ENCODE peak calls at places on chromosomes 5 and 9, in four cellular contexts. U is ovary, O is tibial nerve, W is prostate gland. N is an unnamed sample.
A peak's percentile ranks its signal among the peaks of the same experiment; 100 is the strongest.

GRCh38 chr5:111454198-111454606 is 58.1 kb downstream of the STARD4 start:
- DNase-seq in O (no peak), W (no peak), U (no peak), N (no peak)

GRCh38 chr9:100911273-100911672 is 117.3 kb upstream of the PLPPR1 start:
- DNase-seq in O (no peak), U (no peak), W (no peak), N (no peak)

GRCh38 chr9:98726735-98727134 is 18.0 kb upstream of the GABBR2 start:
- DNase-seq in O (no peak), U (no peak), W (no peak), N (no peak)

GRCh38 chr5:72268753-72269410 is 51.2 kb downstream of the MRPS27 start:
- DNase-seq in W (no peak), U (no peak), O (no peak), N (peak; percentile 68)

GRCh38 chr9:110952018-110952864 is 86.0 kb downstream of the LPAR1 start:
- DNase-seq in U (no peak), W (no peak), O (no peak), N (no peak)

GRCh38 chr5:79831910-79832309 is 142.3 kb downstream of the CMYA5 start:
- DNase-seq in U (no peak), W (no peak), O (no peak), N (no peak)

GRCh38 chr9:31605164-31605563 is 779.3 kb upstream of the ACO1 start:
- DNase-seq in U (no peak), O (no peak), W (no peak), N (no peak)

GRCh38 chr9:136729144-136729543 is 13.6 kb downstream of the LCN10 start:
- DNase-seq in U (no peak), W (no peak), O (no peak), N (no peak)

GRCh38 chr9:14315754-14316573 is 2.0 kb upstream of the NFIB start:
- DNase-seq in O (no peak), W (peak; percentile 20), U (peak; percentile 62), N (peak; percentile 29)

GRCh38 chr9:96581823-96582598 is 37.6 kb downstream of the CDC14B start:
- DNase-seq in W (peak; percentile 16), O (no peak), U (no peak), N (no peak)

GRCh38 chr9:4750021-4750673 is 9.1 kb upstream of the AK3 start:
- DNase-seq in U (no peak), W (no peak), O (no peak), N (no peak)

DNA sequence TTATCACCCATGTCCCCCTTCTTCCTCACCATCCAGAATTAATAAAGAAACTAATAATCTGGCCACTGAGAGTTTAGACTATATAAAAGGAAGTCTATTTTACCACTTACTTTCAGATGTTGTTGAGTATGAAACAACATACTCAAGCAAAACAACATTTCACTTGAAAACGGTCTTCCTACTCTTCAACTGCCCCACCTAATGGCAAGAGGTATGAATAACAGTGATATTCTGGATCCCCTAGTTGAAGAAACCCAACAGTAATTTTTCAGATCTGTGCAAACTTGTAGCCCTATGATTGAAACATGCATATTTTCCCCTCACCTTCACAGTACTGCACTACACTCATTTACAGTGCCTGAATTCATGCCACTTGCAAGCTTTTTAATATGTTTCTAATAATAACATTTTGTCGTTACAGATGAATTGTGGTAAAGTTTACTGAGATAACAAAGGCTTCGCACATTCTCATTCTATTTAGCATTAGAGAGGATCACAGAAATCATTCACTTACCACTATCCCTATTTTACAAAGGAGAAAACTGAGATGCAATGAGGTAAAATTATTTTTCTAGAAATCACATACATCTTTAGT is 267.9 kb upstream of the PDE4D start:
- DNase-seq in O (no peak), U (no peak), W (no peak), N (no peak)
- TF ChIP-seq POLR2A in O (no peak), U (no peak), W (no peak), N (no peak)

DNA sequence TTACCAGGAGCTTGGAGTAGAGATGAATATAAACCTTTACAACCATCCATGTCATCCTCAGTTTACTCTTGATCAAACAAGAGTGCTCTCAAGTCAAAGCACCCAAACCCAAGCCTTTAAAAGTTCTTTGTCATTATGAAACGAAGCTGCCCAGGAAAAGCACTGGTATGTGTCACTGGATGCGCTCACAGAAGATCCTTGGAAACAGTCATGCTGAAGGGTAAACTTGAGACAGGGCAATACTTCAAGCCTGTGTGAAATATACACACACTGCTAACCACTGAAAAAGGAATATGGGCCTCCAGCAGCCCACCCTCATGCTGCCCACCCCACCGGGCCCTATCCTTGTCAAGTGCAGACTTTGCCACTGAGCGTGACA is 84.5 kb downstream of the PRRT1B start:
- DNase-seq in U (no peak), O (no peak), W (no peak), N (no peak)
- H3K4me3 ChIP-seq in U (no peak overlapping the region), O (no peak overlapping the region), W (no peak overlapping the region), N (no peak overlapping the region)

DNA sequence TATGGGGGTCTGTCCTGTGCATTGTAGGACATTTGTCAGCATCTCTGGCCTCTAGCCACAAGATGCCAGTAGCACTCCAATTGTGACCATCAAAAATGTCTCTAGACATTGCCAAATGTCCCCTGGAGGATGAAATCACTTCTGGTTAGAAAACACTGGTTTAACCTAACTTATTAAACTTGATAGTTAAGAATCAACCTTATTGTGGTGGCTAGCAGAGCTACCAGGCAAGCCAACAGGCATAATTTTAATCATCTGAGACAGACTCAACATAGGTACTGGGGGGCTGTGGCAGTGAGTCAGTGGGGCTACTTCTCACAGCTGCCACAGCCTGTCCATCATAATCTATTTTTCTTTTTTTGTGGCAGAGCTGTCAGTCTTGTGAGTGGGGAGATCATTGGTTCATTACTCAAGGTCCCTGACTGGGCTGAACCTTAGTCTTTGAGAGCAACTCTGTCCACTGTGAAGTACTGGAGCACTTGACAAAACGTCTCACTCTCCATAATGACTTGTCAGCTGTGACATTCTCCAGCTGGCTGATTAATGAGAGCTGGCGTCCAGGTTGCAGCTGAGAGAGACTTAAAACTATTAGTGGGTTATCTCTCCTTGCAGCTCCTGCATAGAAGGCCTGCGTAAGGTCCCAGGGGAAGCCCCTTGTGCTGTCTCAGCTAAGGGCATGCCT is 107.9 kb downstream of the DCP2 start:
- DNase-seq in U (no peak), O (no peak), W (no peak), N (no peak)
- TF ChIP-seq CTCF in U (no peak), O (no peak), W (no peak), N (no peak)

GRCh38 chr5:95712347-95712958 is 18.7 kb upstream of the RHOBTB3 start:
- DNase-seq in U (no peak), O (no peak), W (no peak), N (no peak)
- TF ChIP-seq POLR2A in U (no peak), O (no peak), W (no peak), N (no peak)

N was measured in testis.